ENCODE peak calls at places on chromosomes 6 and 20, in six cellular contexts. One of them, this sample, is unnamed. For H3K4me1, the result is how much of the 10 kb centered on the place peaks cover.

GRCh38 chr6:98816799-98817198 is 17.6 kb upstream of the POU3F2 start:
- DNase-seq in right cardiac atrium: no peak
- DNase-seq in GM23338: no peak
- DNase-seq in tibial nerve: no peak
- DNase-seq in DND-41: no peak
- DNase-seq in lower lobe of right lung: no peak
- DNase-seq in this sample: no peak

GRCh38 chr6:40436685-40437604 is 150.2 kb downstream of the LRFN2 start:
- DNase-seq in tibial nerve: no peak
- DNase-seq in DND-41: peak
- DNase-seq in GM23338: no peak
- DNase-seq in lower lobe of right lung: no peak
- DNase-seq in right cardiac atrium: no peak
- DNase-seq in this sample: no peak

GRCh38 chr6:15464211-15464725 is 198.6 kb downstream of the DTNBP1 start:
- DNase-seq in DND-41: peak
- DNase-seq in GM23338: peak
- DNase-seq in right cardiac atrium: no peak
- DNase-seq in lower lobe of right lung: no peak
- DNase-seq in tibial nerve: no peak
- DNase-seq in this sample: peak

GRCh38 chr6:165917576-165917975 is 250.1 kb downstream of the TBXT start:
- DNase-seq in tibial nerve: no peak
- DNase-seq in GM23338: no peak
- DNase-seq in lower lobe of right lung: no peak
- DNase-seq in right cardiac atrium: no peak
- DNase-seq in DND-41: no peak
- DNase-seq in this sample: no peak

GRCh38 chr6:105483492-105483891 is 80.6 kb upstream of the PREP start:
- DNase-seq in tibial nerve: no peak
- DNase-seq in lower lobe of right lung: no peak
- DNase-seq in right cardiac atrium: no peak
- DNase-seq in DND-41: no peak
- DNase-seq in GM23338: no peak
- DNase-seq in this sample: no peak

GRCh38 chr6:117451607-117452164 is 25.9 kb upstream of the ROS1 start:
- DNase-seq in DND-41: no peak
- DNase-seq in GM23338: no peak
- DNase-seq in lower lobe of right lung: no peak
- DNase-seq in right cardiac atrium: no peak
- DNase-seq in tibial nerve: no peak
- DNase-seq in this sample: no peak

GRCh38 chr6:80457044-80457933 is 350.8 kb downstream of the BCKDHB start:
- DNase-seq in lower lobe of right lung: peak
- DNase-seq in right cardiac atrium: peak
- DNase-seq in GM23338: no peak
- DNase-seq in DND-41: no peak
- DNase-seq in tibial nerve: peak
- DNase-seq in this sample: no peak

GRCh38 chr20:50215917-50216316 is 25.3 kb downstream of the CEBPB start:
- DNase-seq in lower lobe of right lung: peak
- DNase-seq in GM23338: no peak
- DNase-seq in DND-41: no peak
- DNase-seq in tibial nerve: no peak
- DNase-seq in right cardiac atrium: no peak
- DNase-seq in this sample: no peak

GRCh38 chr6:90384720-90385119 is 88.1 kb upstream of the BACH2 start:
- DNase-seq in right cardiac atrium: no peak
- DNase-seq in GM23338: peak
- DNase-seq in DND-41: no peak
- DNase-seq in lower lobe of right lung: no peak
- DNase-seq in tibial nerve: no peak
- DNase-seq in this sample: no peak

GRCh38 chr20:58097943-58098342 is 130.5 kb downstream of the ANKRD60 start:
- DNase-seq in lower lobe of right lung: no peak
- DNase-seq in tibial nerve: no peak
- DNase-seq in GM23338: no peak
- DNase-seq in DND-41: no peak
- DNase-seq in right cardiac atrium: no peak
- DNase-seq in this sample: no peak

GRCh38 chr6:124132256-124132655 is 328.6 kb downstream of the NKAIN2 start:
- DNase-seq in tibial nerve: no peak
- DNase-seq in lower lobe of right lung: no peak
- DNase-seq in GM23338: no peak
- DNase-seq in DND-41: no peak
- DNase-seq in right cardiac atrium: no peak
- DNase-seq in this sample: no peak

GRCh38 chr6:108260126-108260808 is 573 bp downstream of the SNX3 start:
- DNase-seq in GM23338: peak
- DNase-seq in DND-41: peak
- DNase-seq in lower lobe of right lung: peak
- DNase-seq in right cardiac atrium: peak
- DNase-seq in tibial nerve: no peak
- DNase-seq in this sample: no peak

GRCh38 chr20:19786311-19786710 is 28.3 kb downstream of the RIN2 start:
- DNase-seq in DND-41: no peak
- DNase-seq in GM23338: peak
- DNase-seq in right cardiac atrium: peak
- DNase-seq in lower lobe of right lung: no peak
- DNase-seq in tibial nerve: no peak
- DNase-seq in this sample: no peak

GRCh38 chr6:97440590-97441176 is 157.7 kb upstream of the MMS22L start:
- DNase-seq in lower lobe of right lung: no peak
- DNase-seq in GM23338: peak
- DNase-seq in DND-41: no peak
- DNase-seq in right cardiac atrium: no peak
- DNase-seq in tibial nerve: no peak
- DNase-seq in this sample: no peak

GRCh38 chr6:12196326-12196936 is 93.7 kb upstream of the EDN1 start:
- DNase-seq in tibial nerve: no peak
- DNase-seq in DND-41: no peak
- DNase-seq in right cardiac atrium: no peak
- DNase-seq in GM23338: no peak
- DNase-seq in lower lobe of right lung: no peak
- DNase-seq in this sample: no peak

GRCh38 chr20:36779656-36780025 is 6.1 kb upstream of the DSN1 start:
- DNase-seq in tibial nerve: no peak
- DNase-seq in GM23338: peak
- DNase-seq in DND-41: no peak
- DNase-seq in lower lobe of right lung: no peak
- DNase-seq in right cardiac atrium: no peak
- DNase-seq in this sample: no peak

GRCh38 chr20:38109657-38110524 is 55.2 kb downstream of the TGM2 start:
- DNase-seq in GM23338: no peak
- DNase-seq in right cardiac atrium: peak
- DNase-seq in DND-41: no peak
- DNase-seq in lower lobe of right lung: no peak
- DNase-seq in tibial nerve: no peak
- DNase-seq in this sample: no peak

GRCh38 chr6:145756170-145756662 is 20.9 kb upstream of the EPM2A start:
- DNase-seq in tibial nerve: no peak
- DNase-seq in right cardiac atrium: peak
- DNase-seq in lower lobe of right lung: no peak
- DNase-seq in GM23338: no peak
- DNase-seq in DND-41: peak
- DNase-seq in this sample: no peak

GRCh38 chr20:59735917-59736316 is 131.6 kb downstream of the PHACTR3 start:
- DNase-seq in GM23338: no peak
- DNase-seq in DND-41: no peak
- DNase-seq in lower lobe of right lung: no peak
- DNase-seq in tibial nerve: no peak
- DNase-seq in right cardiac atrium: no peak
- DNase-seq in this sample: no peak

GRCh38 chr20:57562541-57563465 is 1.9 kb downstream of the PCK1 start:
- DNase-seq in DND-41: no peak
- DNase-seq in right cardiac atrium: no peak
- DNase-seq in tibial nerve: no peak
- DNase-seq in GM23338: no peak
- DNase-seq in lower lobe of right lung: no peak
- DNase-seq in this sample: no peak

GRCh38 chr6:144215402-144215931 is 65.2 kb downstream of the STX11 start:
- DNase-seq in right cardiac atrium: peak
- DNase-seq in lower lobe of right lung: peak
- DNase-seq in GM23338: no peak
- DNase-seq in tibial nerve: no peak
- DNase-seq in DND-41: peak
- DNase-seq in this sample: no peak

GRCh38 chr20:34375977-34376430 is 12.9 kb downstream of the ITCH start:
- DNase-seq in right cardiac atrium: no peak
- DNase-seq in GM23338: no peak
- DNase-seq in DND-41: no peak
- DNase-seq in tibial nerve: no peak
- DNase-seq in lower lobe of right lung: no peak
- DNase-seq in this sample: no peak

GRCh38 chr20:16942702-16943101 is 194.5 kb downstream of the OTOR start:
- DNase-seq in DND-41: no peak
- DNase-seq in lower lobe of right lung: no peak
- DNase-seq in right cardiac atrium: no peak
- DNase-seq in tibial nerve: no peak
- DNase-seq in GM23338: no peak
- DNase-seq in this sample: no peak

GRCh38 chr6:118307581-118307980 is 240.5 kb upstream of the PLN start:
- DNase-seq in GM23338: no peak
- DNase-seq in DND-41: no peak
- DNase-seq in right cardiac atrium: peak
- DNase-seq in lower lobe of right lung: no peak
- DNase-seq in tibial nerve: no peak
- DNase-seq in this sample: no peak

GRCh38 chr6:111105578-111105977 is 18.3 kb downstream of the SLC16A10 start:
- DNase-seq in GM23338: no peak
- DNase-seq in tibial nerve: no peak
- DNase-seq in DND-41: no peak
- DNase-seq in right cardiac atrium: peak
- DNase-seq in lower lobe of right lung: peak
- DNase-seq in this sample: no peak

GRCh38 chr6:109695468-109695867 is 4.4 kb downstream of the FIG4 start:
- DNase-seq in right cardiac atrium: no peak
- DNase-seq in DND-41: peak
- DNase-seq in lower lobe of right lung: no peak
- DNase-seq in tibial nerve: no peak
- DNase-seq in GM23338: peak
- DNase-seq in this sample: no peak

GRCh38 chr6:137870744-137871247 is 3.7 kb downstream of the TNFAIP3 start:
- DNase-seq in tibial nerve: no peak
- DNase-seq in DND-41: peak
- DNase-seq in lower lobe of right lung: no peak
- DNase-seq in GM23338: peak
- DNase-seq in right cardiac atrium: no peak
- DNase-seq in this sample: no peak
- H3K4me1 ChIP-seq in tibial nerve: under half
- H3K4me1 ChIP-seq in DND-41: half or more
- H3K4me1 ChIP-seq in lower lobe of right lung: half or more
- H3K4me1 ChIP-seq in GM23338: under half
- H3K4me1 ChIP-seq in right cardiac atrium: under half
- H3K4me1 ChIP-seq in this sample: half or more

DNA sequence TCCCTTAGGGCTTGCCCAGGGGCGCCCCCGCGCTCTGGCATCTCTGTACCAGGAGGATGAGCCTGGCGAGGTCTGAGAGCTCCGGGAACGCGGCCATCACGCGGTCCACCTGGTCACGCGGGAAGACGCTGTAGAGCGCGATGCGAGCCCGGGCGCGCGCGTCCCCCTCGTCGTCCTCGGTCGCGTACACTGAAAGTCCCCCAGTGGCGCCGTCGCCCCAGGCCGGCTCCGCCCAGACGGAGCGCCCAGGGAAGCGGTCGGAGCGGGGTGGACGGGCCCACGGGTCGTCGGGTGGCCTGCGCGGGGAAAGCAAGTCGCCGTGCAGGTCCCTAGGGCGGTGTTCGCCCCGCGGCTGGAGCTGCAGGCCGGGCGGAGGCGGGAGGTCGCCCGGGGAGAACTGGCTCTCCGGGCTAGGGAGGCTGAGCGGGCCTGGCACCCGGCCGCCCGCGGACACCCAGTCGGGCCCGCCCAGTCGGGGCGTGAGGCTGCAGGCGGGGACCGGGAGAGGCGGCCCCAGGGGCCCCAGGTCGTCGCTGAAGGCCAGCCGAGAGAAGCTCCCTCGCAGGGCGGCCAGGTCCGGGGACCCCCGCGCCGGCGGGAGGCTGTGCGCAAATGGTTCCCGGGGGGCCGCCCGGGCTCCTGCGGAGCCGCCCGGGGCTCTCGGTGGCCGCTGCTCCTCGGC is 34.0 kb downstream of the ZC3H12D start:
- DNase-seq in right cardiac atrium: peak
- DNase-seq in DND-41: no peak
- DNase-seq in lower lobe of right lung: peak
- DNase-seq in GM23338: peak
- DNase-seq in tibial nerve: no peak
- DNase-seq in this sample: peak
- H3K4me1 ChIP-seq in right cardiac atrium: under half
- H3K4me1 ChIP-seq in DND-41: under half
- H3K4me1 ChIP-seq in lower lobe of right lung: under half
- H3K4me1 ChIP-seq in GM23338: under half
- H3K4me1 ChIP-seq in tibial nerve: under half
- H3K4me1 ChIP-seq in this sample: under half

GRCh38 chr20:32191873-32192272 is 15.7 kb downstream of the PLAGL2 start:
- DNase-seq in tibial nerve: no peak
- DNase-seq in GM23338: no peak
- DNase-seq in right cardiac atrium: no peak
- DNase-seq in DND-41: no peak
- DNase-seq in lower lobe of right lung: no peak
- DNase-seq in this sample: no peak
- H3K4me1 ChIP-seq in tibial nerve: under half
- H3K4me1 ChIP-seq in GM23338: under half
- H3K4me1 ChIP-seq in right cardiac atrium: under half
- H3K4me1 ChIP-seq in DND-41: under half
- H3K4me1 ChIP-seq in lower lobe of right lung: half or more
- H3K4me1 ChIP-seq in this sample: under half

GRCh38 chr6:36631326-36632046 is 37.3 kb downstream of the SRSF3 start:
- DNase-seq in tibial nerve: no peak
- DNase-seq in GM23338: no peak
- DNase-seq in lower lobe of right lung: peak
- DNase-seq in right cardiac atrium: no peak
- DNase-seq in DND-41: no peak
- DNase-seq in this sample: no peak

GRCh38 chr6:36634317-36634716 is 40.2 kb downstream of the SRSF3 start:
- DNase-seq in tibial nerve: no peak
- DNase-seq in GM23338: no peak
- DNase-seq in lower lobe of right lung: no peak
- DNase-seq in DND-41: no peak
- DNase-seq in right cardiac atrium: no peak
- DNase-seq in this sample: no peak

GRCh38 chr6:36633915-36634314 is 39.8 kb downstream of the SRSF3 start:
- DNase-seq in tibial nerve: no peak
- DNase-seq in GM23338: no peak
- DNase-seq in right cardiac atrium: peak
- DNase-seq in DND-41: no peak
- DNase-seq in lower lobe of right lung: peak
- DNase-seq in this sample: no peak

GRCh38 chr6:36636283-36636682 is 42.1 kb downstream of the SRSF3 start:
- DNase-seq in DND-41: no peak
- DNase-seq in lower lobe of right lung: no peak
- DNase-seq in tibial nerve: no peak
- DNase-seq in GM23338: no peak
- DNase-seq in right cardiac atrium: no peak
- DNase-seq in this sample: no peak

DNA sequence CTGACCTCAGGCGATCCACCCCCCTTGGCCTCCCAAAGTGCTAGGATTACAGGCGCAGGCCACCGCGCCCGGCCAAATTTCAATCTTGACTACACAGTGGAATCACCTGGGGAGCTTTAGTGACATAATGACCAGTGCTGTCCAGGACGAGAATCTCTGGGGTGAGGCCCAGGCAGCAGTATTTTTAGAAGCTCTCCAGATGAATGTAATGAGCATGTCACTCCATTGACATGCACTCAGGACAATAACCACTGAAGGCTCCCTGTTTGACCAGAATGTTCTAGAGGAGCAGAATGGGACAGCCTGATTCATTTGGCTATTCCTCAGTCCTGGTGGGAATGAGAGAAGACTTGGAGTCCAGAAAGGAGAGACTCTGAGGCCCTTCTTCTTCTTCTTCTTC is 39.2 kb downstream of the SRSF3 start:
- DNase-seq in DND-41: no peak
- DNase-seq in lower lobe of right lung: no peak
- DNase-seq in GM23338: no peak
- DNase-seq in right cardiac atrium: no peak
- DNase-seq in tibial nerve: no peak
- DNase-seq in this sample: no peak
- H3K4me1 ChIP-seq in DND-41: under half
- H3K4me1 ChIP-seq in lower lobe of right lung: under half
- H3K4me1 ChIP-seq in GM23338: under half
- H3K4me1 ChIP-seq in right cardiac atrium: under half
- H3K4me1 ChIP-seq in tibial nerve: under half
- H3K4me1 ChIP-seq in this sample: under half

This sample was measured in naive thymus-derived CD4-positive, alpha-beta T cell.